ENCODE peak calls at places on chromosomes 3 and 15, in ten cellular contexts. Z, I, T, K, V, C, A, J, D and S are unnamed samples.

GRCh38 chr3:127853681-127854080 is 31.4 kb upstream of the MGLL start:
- DNase-seq in Z (no peak), I (no peak), T (no peak), K (no peak), V (no peak), C (no peak), A (peak), J (no peak), D (no peak), S (no peak)

GRCh38 chr3:185176756-185177359 is 24.0 kb upstream of the C3orf70 start:
- DNase-seq in Z (peak), I (no peak), T (peak), K (peak), V (peak), C (peak), A (peak), J (peak), D (no peak), S (no peak)

GRCh38 chr3:53191836-53192480 is 30.9 kb downstream of the PRKCD start:
- DNase-seq in Z (no peak), I (no peak), T (no peak), K (no peak), V (no peak), C (no peak), A (no peak), J (no peak), D (no peak), S (no peak)

GRCh38 chr15:72313448-72313840 is 6.5 kb downstream of the CELF6 start:
- DNase-seq in Z (no peak), I (no peak), T (no peak), K (no peak), V (no peak), C (no peak), A (no peak), J (no peak), D (no peak), S (no peak)

GRCh38 chr3:112579697-112580096 is 17.9 kb downstream of the SLC35A5 start:
- DNase-seq in Z (no peak), I (no peak), T (peak), K (no peak), V (no peak), C (peak), A (no peak), J (no peak), D (no peak), S (peak)

GRCh38 chr15:74127255-74127953 is 3.0 kb upstream of the ISLR2 start:
- DNase-seq in Z (peak), I (peak), T (peak), K (peak), V (peak), C (peak), A (peak), J (peak), D (peak), S (peak)

GRCh38 chr15:33680336-33680735 is 288.0 kb upstream of the CHRM5 start:
- DNase-seq in Z (no peak), I (no peak), T (no peak), K (no peak), V (no peak), C (no peak), A (no peak), J (no peak), D (no peak), S (no peak)

GRCh38 chr3:14988988-14989394 is 41.6 kb downstream of the NR2C2 start:
- DNase-seq in Z (no peak), I (no peak), T (no peak), K (no peak), V (no peak), C (no peak), A (peak), J (no peak), D (no peak), S (no peak)

GRCh38 chr3:80734955-80735354 is 967.2 kb upstream of the ROBO1 start:
- DNase-seq in Z (no peak), I (no peak), T (no peak), K (no peak), V (no peak), C (no peak), A (no peak), J (no peak), D (no peak), S (no peak)

GRCh38 chr15:49185473-49185872 is 15.4 kb downstream of the GALK2 start:
- DNase-seq in Z (no peak), I (no peak), T (no peak), K (no peak), V (no peak), C (no peak), A (no peak), J (no peak), D (no peak), S (no peak)

GRCh38 chr3:72011495-72011894 is 226.5 kb upstream of the PROK2 start:
- DNase-seq in Z (no peak), I (no peak), T (peak), K (no peak), V (no peak), C (no peak), A (no peak), J (no peak), D (no peak), S (no peak)

GRCh38 chr3:152349397-152349796 is 80.7 kb downstream of the MBNL1 start:
- DNase-seq in Z (no peak), I (no peak), T (peak), K (no peak), V (no peak), C (peak), A (no peak), J (no peak), D (no peak), S (no peak)

GRCh38 chr3:15645740-15646490 is 44.4 kb downstream of the BTD start:
- DNase-seq in Z (peak), I (no peak), T (peak), K (no peak), V (no peak), C (peak), A (no peak), J (peak), D (peak), S (peak)

GRCh38 chr15:31605467-31605931 is 278.9 kb downstream of the KLF13 start:
- DNase-seq in Z (no peak), I (no peak), T (peak), K (no peak), V (no peak), C (peak), A (peak), J (peak), D (no peak), S (no peak)

GRCh38 chr3:15932348-15933300 is 134.8 kb upstream of the ANKRD28 start:
- DNase-seq in Z (no peak), I (no peak), T (no peak), K (no peak), V (no peak), C (no peak), A (no peak), J (no peak), D (no peak), S (no peak)

GRCh38 chr3:149969110-149969944 is 1.4 kb downstream of the PFN2 start:
- DNase-seq in Z (peak), I (no peak), T (peak), K (peak), V (peak), C (peak), A (peak), J (peak), D (no peak), S (peak)

GRCh38 chr3:126481808-126482502 is 6.3 kb upstream of the ZXDC start:
- DNase-seq in Z (no peak), I (no peak), T (peak), K (no peak), V (peak), C (no peak), A (no peak), J (no peak), D (no peak), S (no peak)

GRCh38 chr15:87866961-87867360 is 389.6 kb downstream of the NTRK3 start:
- DNase-seq in Z (no peak), I (no peak), T (no peak), K (no peak), V (no peak), C (no peak), A (no peak), J (no peak), D (no peak), S (no peak)

GRCh38 chr3:190695994-190696393 is 166.5 kb downstream of the GMNC start:
- DNase-seq in Z (no peak), I (no peak), T (no peak), K (no peak), V (no peak), C (no peak), A (no peak), J (no peak), D (no peak), S (no peak)

GRCh38 chr3:103794656-103795055 is 1359.8 kb downstream of the ZPLD1 start:
- DNase-seq in Z (peak), I (no peak), T (no peak), K (no peak), V (no peak), C (no peak), A (peak), J (peak), D (no peak), S (no peak)

GRCh38 chr15:27798807-27799206 is 300.3 kb downstream of the OCA2 start:
- DNase-seq in Z (no peak), I (no peak), T (no peak), K (no peak), V (no peak), C (no peak), A (no peak), J (no peak), D (no peak), S (no peak)

GRCh38 chr15:100311829-100312228 is 29.9 kb downstream of the ADAMTS17 start:
- DNase-seq in Z (peak), I (no peak), T (no peak), K (no peak), V (no peak), C (no peak), A (no peak), J (no peak), D (no peak), S (no peak)

GRCh38 chr3:96192951-96193350 is 621.4 kb upstream of the EPHA6 start:
- DNase-seq in Z (peak), I (no peak), T (no peak), K (no peak), V (no peak), C (no peak), A (peak), J (no peak), D (no peak), S (no peak)

GRCh38 chr3:172367205-172368105 is 80.8 kb downstream of the GHSR start:
- DNase-seq in Z (no peak), I (no peak), T (peak), K (no peak), V (no peak), C (peak), A (no peak), J (peak), D (no peak), S (no peak)

GRCh38 chr15:33140326-33140725 is 54.2 kb downstream of the FMN1 start:
- DNase-seq in Z (no peak), I (no peak), T (no peak), K (no peak), V (no peak), C (no peak), A (no peak), J (no peak), D (no peak), S (no peak)

GRCh38 chr15:71207141-71207540 is 91.9 kb downstream of the THSD4 start:
- DNase-seq in Z (no peak), I (no peak), T (no peak), K (no peak), V (no peak), C (no peak), A (no peak), J (no peak), D (no peak), S (no peak)

GRCh38 chr15:65940618-65940909 is 71.3 kb downstream of the RAB11A start:
- DNase-seq in Z (no peak), I (no peak), T (no peak), K (no peak), V (no peak), C (no peak), A (no peak), J (no peak), D (no peak), S (no peak)

GRCh38 chr3:43286886-43287301 is 554 bp downstream of the SNRK start:
- DNase-seq in Z (no peak), I (no peak), T (no peak), K (no peak), V (no peak), C (peak), A (peak), J (peak), D (no peak), S (no peak)

GRCh38 chr3:23017800-23018199 is 185.3 kb upstream of the UBE2E2 start:
- DNase-seq in Z (no peak), I (no peak), T (peak), K (no peak), V (no peak), C (peak), A (peak), J (no peak), D (no peak), S (peak)

GRCh38 chr3:59064276-59064675 is 14.5 kb upstream of the CFAP20DC start:
- DNase-seq in Z (no peak), I (no peak), T (no peak), K (no peak), V (no peak), C (no peak), A (no peak), J (peak), D (no peak), S (no peak)

GRCh38 chr15:78316211-78317077 is 17.0 kb upstream of the SKIC8 start:
- DNase-seq in Z (peak), I (no peak), T (no peak), K (no peak), V (no peak), C (no peak), A (no peak), J (peak), D (no peak), S (peak)